ENCODE peak calls at places on chromosomes 13 and 19, in seven cellular contexts. One of them, this sample, is unnamed.

GRCh38 chr19:58204566-58204965 is 21.7 kb downstream of the ZNF274 start:
- DNase-seq in breast epithelium: no peak
- DNase-seq in transverse colon: no peak
- DNase-seq in endothelial cell of umbilical vein: no peak
- DNase-seq in SK-N-SH: no peak
- DNase-seq in esophagus muscularis mucosa: no peak
- DNase-seq in upper lobe of left lung: no peak
- DNase-seq in this sample: no peak

GRCh38 chr13:36815069-36815468 is 4.0 kb upstream of the RFXAP start:
- DNase-seq in breast epithelium: no peak
- DNase-seq in transverse colon: no peak
- DNase-seq in endothelial cell of umbilical vein: no peak
- DNase-seq in SK-N-SH: peak; percentile 24
- DNase-seq in esophagus muscularis mucosa: no peak
- DNase-seq in upper lobe of left lung: no peak
- DNase-seq in this sample: peak; percentile 51

GRCh38 chr19:55669418-55670279 is 5.4 kb upstream of the EPN1 start:
- DNase-seq in breast epithelium: no peak
- DNase-seq in transverse colon: no peak
- DNase-seq in endothelial cell of umbilical vein: no peak
- DNase-seq in SK-N-SH: no peak
- DNase-seq in esophagus muscularis mucosa: no peak
- DNase-seq in upper lobe of left lung: no peak
- DNase-seq in this sample: no peak

GRCh38 chr19:1343026-1343425 is 40.7 kb upstream of the NDUFS7 start:
- DNase-seq in breast epithelium: no peak
- DNase-seq in transverse colon: no peak
- DNase-seq in endothelial cell of umbilical vein: no peak
- DNase-seq in SK-N-SH: no peak
- DNase-seq in esophagus muscularis mucosa: no peak
- DNase-seq in upper lobe of left lung: no peak
- DNase-seq in this sample: no peak

GRCh38 chr13:72151241-72151640 is 284.2 kb upstream of the DACH1 start:
- DNase-seq in breast epithelium: no peak
- DNase-seq in transverse colon: no peak
- DNase-seq in endothelial cell of umbilical vein: no peak
- DNase-seq in SK-N-SH: no peak
- DNase-seq in esophagus muscularis mucosa: no peak
- DNase-seq in upper lobe of left lung: no peak
- DNase-seq in this sample: no peak

GRCh38 chr13:46607768-46608553 is 55.0 kb downstream of the LRCH1 start:
- DNase-seq in breast epithelium: no peak
- DNase-seq in transverse colon: no peak
- DNase-seq in endothelial cell of umbilical vein: no peak
- DNase-seq in SK-N-SH: no peak
- DNase-seq in esophagus muscularis mucosa: no peak
- DNase-seq in upper lobe of left lung: no peak
- DNase-seq in this sample: no peak

GRCh38 chr19:46919324-46919723 is 58.5 kb downstream of the ARHGAP35 start:
- DNase-seq in breast epithelium: peak; percentile 43
- DNase-seq in transverse colon: no peak
- DNase-seq in endothelial cell of umbilical vein: no peak
- DNase-seq in SK-N-SH: no peak
- DNase-seq in esophagus muscularis mucosa: no peak
- DNase-seq in upper lobe of left lung: no peak
- DNase-seq in this sample: no peak

GRCh38 chr13:89930861-89931260 is 1416.6 kb upstream of the MIR17HG start:
- DNase-seq in breast epithelium: no peak
- DNase-seq in transverse colon: no peak
- DNase-seq in endothelial cell of umbilical vein: no peak
- DNase-seq in SK-N-SH: no peak
- DNase-seq in esophagus muscularis mucosa: no peak
- DNase-seq in upper lobe of left lung: no peak
- DNase-seq in this sample: no peak

GRCh38 chr13:25171517-25172302 is at the start of gene AMER2:
- DNase-seq in breast epithelium: no peak
- DNase-seq in transverse colon: peak; percentile 11
- DNase-seq in endothelial cell of umbilical vein: peak; percentile 21
- DNase-seq in SK-N-SH: peak; percentile 75
- DNase-seq in esophagus muscularis mucosa: peak; percentile 80
- DNase-seq in upper lobe of left lung: no peak
- DNase-seq in this sample: peak; percentile 37

GRCh38 chr19:11191934-11192333 is 5.4 kb downstream of the KANK2 start:
- DNase-seq in breast epithelium: no peak
- DNase-seq in transverse colon: no peak
- DNase-seq in endothelial cell of umbilical vein: no peak
- DNase-seq in SK-N-SH: no peak
- DNase-seq in esophagus muscularis mucosa: no peak
- DNase-seq in upper lobe of left lung: no peak
- DNase-seq in this sample: no peak

GRCh38 chr13:20993661-20994440 is 67.5 kb downstream of the LATS2 start:
- DNase-seq in breast epithelium: no peak
- DNase-seq in transverse colon: no peak
- DNase-seq in endothelial cell of umbilical vein: no peak
- DNase-seq in SK-N-SH: no peak
- DNase-seq in esophagus muscularis mucosa: no peak
- DNase-seq in upper lobe of left lung: no peak
- DNase-seq in this sample: no peak

GRCh38 chr13:33276581-33276980 is 9.0 kb downstream of the STARD13 start:
- DNase-seq in breast epithelium: no peak
- DNase-seq in transverse colon: no peak
- DNase-seq in endothelial cell of umbilical vein: peak; percentile 71
- DNase-seq in SK-N-SH: no peak
- DNase-seq in esophagus muscularis mucosa: no peak
- DNase-seq in upper lobe of left lung: no peak
- DNase-seq in this sample: peak; percentile 52

GRCh38 chr13:29591310-29591709 is 4.2 kb downstream of the SLC7A1 start:
- DNase-seq in breast epithelium: no peak
- DNase-seq in transverse colon: no peak
- DNase-seq in endothelial cell of umbilical vein: peak; percentile 35
- DNase-seq in SK-N-SH: no peak
- DNase-seq in esophagus muscularis mucosa: no peak
- DNase-seq in upper lobe of left lung: no peak
- DNase-seq in this sample: no peak

GRCh38 chr13:51844862-51845573 is at the start of gene TMEM272:
- DNase-seq in breast epithelium: no peak
- DNase-seq in transverse colon: peak; percentile 48
- DNase-seq in endothelial cell of umbilical vein: peak; percentile 60
- DNase-seq in SK-N-SH: peak; percentile 87
- DNase-seq in esophagus muscularis mucosa: no peak
- DNase-seq in upper lobe of left lung: peak; percentile 45
- DNase-seq in this sample: peak; percentile 81

GRCh38 chr13:80419416-80419815 is 78.5 kb upstream of the SPRY2 start:
- DNase-seq in breast epithelium: no peak
- DNase-seq in transverse colon: no peak
- DNase-seq in endothelial cell of umbilical vein: no peak
- DNase-seq in SK-N-SH: no peak
- DNase-seq in esophagus muscularis mucosa: no peak
- DNase-seq in upper lobe of left lung: no peak
- DNase-seq in this sample: no peak

GRCh38 chr19:58557253-58558065 is 952 bp downstream of the UBE2M start:
- DNase-seq in breast epithelium: no peak
- DNase-seq in transverse colon: no peak
- DNase-seq in endothelial cell of umbilical vein: no peak
- DNase-seq in SK-N-SH: no peak
- DNase-seq in esophagus muscularis mucosa: no peak
- DNase-seq in upper lobe of left lung: no peak
- DNase-seq in this sample: no peak

GRCh38 chr13:99301913-99302636 is 5.1 kb downstream of the GPR183 start:
- DNase-seq in breast epithelium: no peak
- DNase-seq in transverse colon: no peak
- DNase-seq in endothelial cell of umbilical vein: no peak
- DNase-seq in SK-N-SH: no peak
- DNase-seq in esophagus muscularis mucosa: no peak
- DNase-seq in upper lobe of left lung: no peak
- DNase-seq in this sample: no peak

GRCh38 chr13:77583551-77583950 is 48.0 kb downstream of the SCEL start:
- DNase-seq in breast epithelium: no peak
- DNase-seq in transverse colon: no peak
- DNase-seq in endothelial cell of umbilical vein: no peak
- DNase-seq in SK-N-SH: no peak
- DNase-seq in esophagus muscularis mucosa: no peak
- DNase-seq in upper lobe of left lung: no peak
- DNase-seq in this sample: no peak

GRCh38 chr19:48713041-48713863 is 6.3 kb downstream of the MAMSTR start:
- DNase-seq in breast epithelium: no peak
- DNase-seq in transverse colon: no peak
- DNase-seq in endothelial cell of umbilical vein: no peak
- DNase-seq in SK-N-SH: peak; percentile 59
- DNase-seq in esophagus muscularis mucosa: no peak
- DNase-seq in upper lobe of left lung: no peak
- DNase-seq in this sample: peak; percentile 84

GRCh38 chr19:50051964-50052363 is 26.2 kb downstream of the ZNF473 start:
- DNase-seq in breast epithelium: no peak
- DNase-seq in transverse colon: no peak
- DNase-seq in endothelial cell of umbilical vein: no peak
- DNase-seq in SK-N-SH: no peak
- DNase-seq in esophagus muscularis mucosa: no peak
- DNase-seq in upper lobe of left lung: no peak
- DNase-seq in this sample: no peak

GRCh38 chr19:17953316-17953801 is 13.5 kb upstream of the KCNN1 start:
- DNase-seq in breast epithelium: no peak
- DNase-seq in transverse colon: no peak
- DNase-seq in endothelial cell of umbilical vein: no peak
- DNase-seq in SK-N-SH: no peak
- DNase-seq in esophagus muscularis mucosa: no peak
- DNase-seq in upper lobe of left lung: no peak
- DNase-seq in this sample: no peak

GRCh38 chr13:65497265-65497664 is 1732.9 kb downstream of the PCDH9 start:
- DNase-seq in breast epithelium: no peak
- DNase-seq in transverse colon: no peak
- DNase-seq in endothelial cell of umbilical vein: no peak
- DNase-seq in SK-N-SH: no peak
- DNase-seq in esophagus muscularis mucosa: no peak
- DNase-seq in upper lobe of left lung: no peak
- DNase-seq in this sample: no peak

GRCh38 chr13:102798653-102799543 is at the start of the genes BIVM and POGLUT2:
- DNase-seq in breast epithelium: peak; percentile 90
- DNase-seq in transverse colon: peak; percentile 91
- DNase-seq in endothelial cell of umbilical vein: peak; percentile 91
- DNase-seq in SK-N-SH: peak; percentile 98
- DNase-seq in esophagus muscularis mucosa: peak; percentile 96
- DNase-seq in upper lobe of left lung: peak; percentile 91
- DNase-seq in this sample: peak; percentile 98
- TF ChIP-seq POLR2AphosphoS5 in breast epithelium: peak; percentile 24
- TF ChIP-seq POLR2AphosphoS5 in transverse colon: peak; percentile 40
- TF ChIP-seq POLR2AphosphoS5 in endothelial cell of umbilical vein: peak; percentile 40
- TF ChIP-seq POLR2AphosphoS5 in SK-N-SH: peak; percentile 69
- TF ChIP-seq POLR2AphosphoS5 in esophagus muscularis mucosa: peak; percentile 74
- TF ChIP-seq POLR2AphosphoS5 in upper lobe of left lung: no peak
- TF ChIP-seq POLR2AphosphoS5 in this sample: peak; percentile 87

GRCh38 chr19:57016491-57016890 is 103.3 kb upstream of the USP29 start:
- DNase-seq in breast epithelium: no peak
- DNase-seq in transverse colon: no peak
- DNase-seq in endothelial cell of umbilical vein: no peak
- DNase-seq in SK-N-SH: no peak
- DNase-seq in esophagus muscularis mucosa: no peak
- DNase-seq in upper lobe of left lung: no peak
- DNase-seq in this sample: no peak
- TF ChIP-seq POLR2AphosphoS5 in breast epithelium: no peak
- TF ChIP-seq POLR2AphosphoS5 in transverse colon: no peak
- TF ChIP-seq POLR2AphosphoS5 in endothelial cell of umbilical vein: no peak
- TF ChIP-seq POLR2AphosphoS5 in SK-N-SH: no peak
- TF ChIP-seq POLR2AphosphoS5 in esophagus muscularis mucosa: no peak
- TF ChIP-seq POLR2AphosphoS5 in upper lobe of left lung: no peak
- TF ChIP-seq POLR2AphosphoS5 in this sample: no peak

GRCh38 chr19:44142014-44142523 is 715 bp downstream of the ZNF234 start:
- DNase-seq in breast epithelium: no peak
- DNase-seq in transverse colon: no peak
- DNase-seq in endothelial cell of umbilical vein: peak; percentile 36
- DNase-seq in SK-N-SH: no peak
- DNase-seq in esophagus muscularis mucosa: no peak
- DNase-seq in upper lobe of left lung: no peak
- DNase-seq in this sample: no peak

DNA sequence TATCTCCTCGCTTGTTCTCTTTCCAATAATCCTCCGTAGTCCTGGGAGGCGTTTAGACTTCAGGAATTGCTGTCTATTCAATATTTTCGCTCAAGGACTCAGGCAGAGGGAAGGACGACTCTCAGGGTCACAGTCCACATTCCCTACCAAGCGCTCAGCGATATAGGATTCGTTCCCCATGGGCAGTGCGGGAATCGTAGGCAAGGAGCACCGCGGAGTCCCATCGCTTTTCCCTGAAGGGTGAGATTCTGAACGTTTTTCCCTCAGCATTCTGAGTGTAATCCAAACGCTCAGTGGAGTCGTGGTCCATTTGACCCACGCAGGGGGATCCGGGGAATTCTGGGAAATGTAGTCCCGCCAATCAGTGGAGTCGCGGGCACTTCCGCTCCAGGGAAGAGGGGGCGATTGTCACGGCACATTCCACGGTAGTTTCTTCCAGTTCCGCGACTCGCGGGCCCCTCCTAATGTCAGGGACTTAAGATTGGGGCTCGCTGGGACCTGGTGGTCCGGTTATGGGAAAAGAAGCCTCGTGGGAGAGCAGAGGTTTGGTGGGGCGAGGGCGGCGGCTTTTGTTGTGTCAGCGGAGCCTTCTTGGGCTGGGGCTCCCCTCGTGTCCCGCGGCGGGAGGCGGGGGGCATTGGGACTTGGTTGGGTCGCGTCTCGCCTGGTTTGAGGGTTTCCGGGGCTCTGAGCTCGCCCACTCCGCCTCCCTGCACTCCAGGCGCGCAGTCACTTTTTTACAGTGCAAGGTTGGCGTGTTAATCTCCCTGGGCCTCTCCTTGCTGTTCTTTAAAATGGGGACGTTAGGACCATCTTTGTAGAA is at the start of gene ZNF234:
- DNase-seq in breast epithelium: peak; percentile 57
- DNase-seq in transverse colon: peak; percentile 80
- DNase-seq in endothelial cell of umbilical vein: peak; percentile 83
- DNase-seq in SK-N-SH: peak; percentile 88
- DNase-seq in esophagus muscularis mucosa: peak; percentile 95
- DNase-seq in upper lobe of left lung: peak; percentile 84
- DNase-seq in this sample: peak; percentile 76
- TF ChIP-seq POLR2AphosphoS5 in breast epithelium: peak; percentile 41
- TF ChIP-seq POLR2AphosphoS5 in transverse colon: peak; percentile 33
- TF ChIP-seq POLR2AphosphoS5 in endothelial cell of umbilical vein: peak; percentile 47
- TF ChIP-seq POLR2AphosphoS5 in SK-N-SH: peak; percentile 73
- TF ChIP-seq POLR2AphosphoS5 in esophagus muscularis mucosa: peak; percentile 74
- TF ChIP-seq POLR2AphosphoS5 in upper lobe of left lung: peak; percentile 75
- TF ChIP-seq POLR2AphosphoS5 in this sample: peak; percentile 66

DNA sequence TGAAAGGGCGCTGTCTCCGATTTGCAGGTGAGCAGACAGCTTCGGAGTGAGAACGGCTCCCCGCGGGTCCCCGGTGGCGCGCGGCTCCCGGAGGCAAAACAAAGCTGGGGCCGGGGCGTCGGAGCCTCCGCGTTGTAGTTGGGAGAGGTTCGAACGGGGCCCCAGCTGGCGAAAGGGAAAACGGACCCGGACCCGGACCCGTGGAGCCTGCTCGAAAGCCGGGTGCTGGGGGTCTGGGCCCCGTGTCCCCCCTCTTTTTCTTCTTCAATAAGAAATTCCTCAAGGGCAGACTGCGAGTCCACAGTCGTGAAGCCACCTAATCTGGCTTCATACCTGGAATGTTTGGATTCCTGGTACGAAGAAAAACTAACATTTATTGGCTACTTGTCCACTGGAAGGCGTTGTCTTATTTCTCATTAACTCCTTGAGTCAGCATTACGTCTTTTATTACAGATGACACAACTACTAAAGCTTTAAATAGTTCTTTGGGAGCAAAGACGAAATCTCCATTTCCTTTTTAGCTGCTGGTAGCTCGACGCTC is 627 bp upstream of the MTIF3 start:
- DNase-seq in breast epithelium: peak; percentile 27
- DNase-seq in transverse colon: peak; percentile 49
- DNase-seq in endothelial cell of umbilical vein: peak; percentile 33
- DNase-seq in SK-N-SH: peak; percentile 54
- DNase-seq in esophagus muscularis mucosa: no peak
- DNase-seq in upper lobe of left lung: peak; percentile 35
- DNase-seq in this sample: peak; percentile 64
- TF ChIP-seq POLR2AphosphoS5 in breast epithelium: no peak
- TF ChIP-seq POLR2AphosphoS5 in transverse colon: peak; percentile 55
- TF ChIP-seq POLR2AphosphoS5 in endothelial cell of umbilical vein: no peak
- TF ChIP-seq POLR2AphosphoS5 in SK-N-SH: no peak
- TF ChIP-seq POLR2AphosphoS5 in esophagus muscularis mucosa: no peak
- TF ChIP-seq POLR2AphosphoS5 in upper lobe of left lung: no peak
- TF ChIP-seq POLR2AphosphoS5 in this sample: no peak

This sample was measured in GM23338.